ENCODE peak calls at places on chromosomes 7 and 10, in five cellular contexts. D, K, E, F and A are unnamed samples.

GRCh38 chr10:110672580-110672919 is 28.4 kb downstream of the RBM20 start:
- DNase-seq in D (no peak), K (no peak), E (no peak), F (no peak), A (no peak)

GRCh38 chr10:43905502-43906236 is 257.0 kb upstream of the ZNF32 start:
- DNase-seq in D (no peak), K (peak; percentile 72), E (no peak), F (no peak), A (no peak)

GRCh38 chr10:48332871-48333216 is 26.4 kb downstream of the MAPK8 start:
- DNase-seq in D (no peak), K (no peak), E (no peak), F (no peak), A (no peak)

GRCh38 chr7:135508853-135509588 is 881 bp downstream of the CNOT4 start:
- DNase-seq in D (no peak), K (peak; percentile 10), E (peak; percentile 50), F (no peak), A (no peak)

GRCh38 chr10:12513003-12513365 is 163.6 kb downstream of the CAMK1D start:
- DNase-seq in D (no peak), K (no peak), E (peak; percentile 19), F (no peak), A (no peak)

GRCh38 chr7:108652886-108653285 is 83.2 kb downstream of the DNAJB9 start:
- DNase-seq in D (no peak), K (no peak), E (no peak), F (no peak), A (no peak)

GRCh38 chr10:102422586-102423129 is 2.0 kb downstream of the FBXL15 start:
- DNase-seq in D (no peak), K (peak; percentile 78), E (peak; percentile 61), F (peak; percentile 90), A (no peak)

GRCh38 chr7:30473903-30474302 is 4.7 kb downstream of the NOD1 start:
- DNase-seq in D (no peak), K (no peak), E (no peak), F (no peak), A (no peak)

GRCh38 chr10:4498763-4499251 is 327.2 kb upstream of the AKR1E2 start:
- DNase-seq in D (no peak), K (no peak), E (no peak), F (no peak), A (no peak)

GRCh38 chr7:138878847-138879246 is 80.9 kb upstream of the ATP6V0A4 start:
- DNase-seq in D (no peak), K (no peak), E (no peak), F (no peak), A (no peak)

GRCh38 chr7:130356121-130356759 is 11.6 kb downstream of the CPA5 start:
- DNase-seq in D (no peak), K (peak; percentile 77), E (no peak), F (no peak), A (no peak)

GRCh38 chr10:17989908-17990767 is 38.4 kb downstream of the SLC39A12 start:
- DNase-seq in D (no peak), K (no peak), E (no peak), F (no peak), A (no peak)

GRCh38 chr10:31317652-31318381 is 1.2 kb upstream of the ZEB1 start:
- DNase-seq in D (peak; percentile 61), K (no peak), E (no peak), F (no peak), A (no peak)

GRCh38 chr10:124605856-124606812 is 138.0 kb downstream of the FAM53B start:
- DNase-seq in D (no peak), K (no peak), E (no peak), F (peak; percentile 31), A (no peak)

GRCh38 chr10:110498982-110499795 is 1.5 kb downstream of the DUSP5 start:
- DNase-seq in D (no peak), K (peak; percentile 55), E (no peak), F (no peak), A (no peak)

GRCh38 chr7:16554518-16555236 is 28.1 kb downstream of the LRRC72 start:
- DNase-seq in D (no peak), K (no peak), E (no peak), F (no peak), A (no peak)

GRCh38 chr10:132062641-132063390 is 2.9 kb upstream of the JAKMIP3 start:
- DNase-seq in D (no peak), K (no peak), E (peak; percentile 44), F (peak; percentile 35), A (no peak)

GRCh38 chr10:107553470-107553869 is 389.0 kb upstream of the SORCS1 start:
- DNase-seq in D (no peak), K (no peak), E (no peak), F (no peak), A (no peak)

GRCh38 chr7:128349121-128349825 is 5.6 kb upstream of the RBM28 start:
- DNase-seq in D (no peak), K (no peak), E (no peak), F (no peak), A (no peak)

GRCh38 chr7:128352636-128353035 is 8.9 kb downstream of the PRRT4 start:
- DNase-seq in D (no peak), K (no peak), E (no peak), F (no peak), A (no peak)

GRCh38 chr7:128352138-128352537 is 8.4 kb upstream of the RBM28 start:
- DNase-seq in D (no peak), K (no peak), E (no peak), F (peak; percentile 71), A (no peak)

GRCh38 chr7:128351296-128352123 is 7.8 kb upstream of the RBM28 start:
- DNase-seq in D (no peak), K (no peak), E (peak; percentile 59), F (no peak), A (no peak)

GRCh38 chr7:128350708-128351295 is 7.1 kb upstream of the RBM28 start:
- DNase-seq in D (no peak), K (no peak), E (no peak), F (no peak), A (no peak)
- H3K27me3 ChIP-seq in D (no peaks in the 10 kb centered on the region), K (peaks cover 37% of the 10 kb centered on the region), E (no peaks in the 10 kb centered on the region), F (peaks cover 9% of the 10 kb centered on the region), A (peaks cover 4% of the 10 kb centered on the region)

GRCh38 chr7:47483604-47484273 is 98.2 kb downstream of the TNS3 start:
- DNase-seq in D (no peak), K (no peak), E (no peak), F (no peak), A (no peak)

GRCh38 chr7:47485640-47486435 is 96.1 kb downstream of the TNS3 start:
- DNase-seq in D (no peak), K (no peak), E (no peak), F (peak; percentile 83), A (no peak)

GRCh38 chr7:47484923-47485639 is 96.8 kb downstream of the TNS3 start:
- DNase-seq in D (no peak), K (no peak), E (no peak), F (no peak), A (no peak)

GRCh38 chr7:47482013-47482761 is 99.7 kb downstream of the TNS3 start:
- DNase-seq in D (peak; percentile 56), K (peak; percentile 65), E (no peak), F (no peak), A (no peak)

GRCh38 chr7:47484457-47484856 is 97.5 kb downstream of the TNS3 start:
- DNase-seq in D (no peak), K (no peak), E (no peak), F (no peak), A (no peak)
- H3K4me1 ChIP-seq in D (peaks cover 57% of the 10 kb centered on the region), K (peaks cover 59% of the 10 kb centered on the region), E (no peaks in the 10 kb centered on the region), F (peaks cover 52% of the 10 kb centered on the region), A (peaks cover 36% of the 10 kb centered on the region)

GRCh38 chr7:89023146-89023545 is 227.6 kb upstream of the TEX47 start:
- DNase-seq in D (no peak), K (no peak), E (no peak), F (no peak), A (no peak)

GRCh38 chr7:89028319-89028718 is 232.8 kb upstream of the TEX47 start:
- DNase-seq in D (no peak), K (no peak), E (no peak), F (no peak), A (no peak)

GRCh38 chr7:89027781-89028180 is 232.2 kb upstream of the TEX47 start:
- DNase-seq in D (no peak), K (no peak), E (no peak), F (no peak), A (no peak)

GRCh38 chr7:89021741-89022140 is 226.2 kb upstream of the TEX47 start:
- DNase-seq in D (no peak), K (no peak), E (no peak), F (no peak), A (no peak)

DNA sequence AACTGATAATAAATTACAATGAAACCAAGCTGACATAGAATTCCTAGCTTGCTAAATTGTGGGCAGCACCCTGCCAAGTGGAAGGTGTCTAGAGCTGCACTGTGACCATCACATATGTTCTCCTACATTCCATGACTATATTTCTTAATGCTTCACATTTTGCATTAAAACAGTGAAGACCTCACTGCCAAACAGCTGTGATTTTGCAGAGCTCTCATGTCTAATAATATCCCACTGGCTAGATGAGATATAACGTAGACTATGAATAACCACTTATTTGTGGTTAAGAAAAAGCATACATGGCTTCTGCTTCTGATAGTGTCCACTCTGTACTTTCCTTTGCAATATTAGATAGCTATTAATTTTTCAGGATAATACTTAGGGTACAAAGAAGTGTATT is 228.4 kb upstream of the TEX47 start:
- DNase-seq in D (no peak), K (no peak), E (no peak), F (no peak), A (no peak)
- H3K27ac ChIP-seq in D (no peak overlapping the region), K (no peak overlapping the region), E (no peak overlapping the region), F (no peak overlapping the region), A (no peak overlapping the region)

GRCh38 chr10:121357323-121357835 is 240.9 kb downstream of the FGFR2 start:
- DNase-seq in D (no peak), K (no peak), E (no peak), F (no peak), A (no peak)
- H3K27me3 ChIP-seq in D (no peaks in the 10 kb centered on the region), K (no peaks in the 10 kb centered on the region), E (no peaks in the 10 kb centered on the region), F (no peaks in the 10 kb centered on the region), A (no peaks in the 10 kb centered on the region)

DNA sequence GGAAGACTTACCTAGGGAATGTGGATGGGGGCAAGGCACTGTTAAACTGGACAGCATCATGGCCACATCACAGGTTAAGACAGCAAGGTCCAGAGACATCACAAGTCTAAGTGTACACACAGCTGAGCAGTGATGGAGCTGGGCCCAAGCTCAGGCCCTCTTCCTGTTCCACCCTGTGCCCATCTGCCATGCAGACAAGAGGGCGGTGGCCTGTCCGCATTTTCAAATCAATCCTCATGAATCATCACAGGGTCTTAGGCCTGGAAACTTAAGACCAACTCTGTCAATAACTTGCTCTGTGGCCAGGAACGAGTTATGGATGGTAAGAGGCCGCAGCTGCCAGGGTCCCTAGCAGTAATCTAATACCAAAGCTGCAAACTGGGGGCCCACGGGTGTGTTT is 3.2 kb downstream of the C10orf105 start:
- DNase-seq in D (no peak), K (no peak), E (no peak), F (no peak), A (no peak)
- H3K4me1 ChIP-seq in D (peaks cover 46% of the 10 kb centered on the region), K (peaks cover 51% of the 10 kb centered on the region), E (peaks cover 63% of the 10 kb centered on the region), F (no peaks in the 10 kb centered on the region), A (peaks cover 78% of the 10 kb centered on the region)

GRCh38 chr10:10394933-10395658 is 622.6 kb upstream of the CELF2 start:
- DNase-seq in D (no peak), K (no peak), E (no peak), F (no peak), A (no peak)
- H3K27ac ChIP-seq in D (no peak overlapping the region), K (no peak overlapping the region), E (no peak overlapping the region), F (no peak overlapping the region), A (no peak overlapping the region)